ENCODE peak calls at places on chromosomes 3 and 15, in eight cellular contexts. I is epithelial cell of prostate; F is activated naive CD4-positive, alpha-beta T cell; D is hepatic stellate cell; T is mucosa of descending colon; G is non-pigmented ciliary epithelial cell; U is caudate nucleus; X is stimulated activated CD8-positive, alpha-beta memory T cell treated with anti-CD3 and anti-CD28 coated beads, Interleukin-2, amount 100 ng/mL, for 48 hours. M is an unnamed sample.
A peak's percentile ranks its signal among the peaks of the same experiment; 100 is the strongest.

GRCh38 chr15:71444866-71445590 is 329.8 kb downstream of the THSD4 start:
- DNase-seq in I (peak; percentile 91), F (no peak), D (no peak), T (no peak), G (no peak), U (no peak), X (no peak), M (no peak)

GRCh38 chr15:43908641-43909040 is 81.8 kb downstream of the WDR76 start:
- DNase-seq in I (no peak), F (no peak), D (no peak), T (no peak), G (no peak), U (no peak), X (no peak), M (no peak)

GRCh38 chr15:79948095-79948695 is 22.8 kb downstream of the BCL2A1 start:
- DNase-seq in I (no peak), F (no peak), D (no peak), T (no peak), G (no peak), U (no peak), X (no peak), M (no peak)

GRCh38 chr3:194285024-194285858 is 65.9 kb downstream of the CPN2 start:
- DNase-seq in I (no peak), F (no peak), D (no peak), T (no peak), G (no peak), U (no peak), X (no peak), M (no peak)

GRCh38 chr3:126485131-126485530 is 9.4 kb upstream of the ZXDC start:
- DNase-seq in I (no peak), F (no peak), D (no peak), T (no peak), G (no peak), U (no peak), X (no peak), M (no peak)

GRCh38 chr3:86986666-86987420 is 4.1 kb downstream of the VGLL3 start:
- DNase-seq in I (no peak), F (no peak), D (no peak), T (no peak), G (no peak), U (no peak), X (no peak), M (no peak)

GRCh38 chr3:38730281-38730680 is 80.8 kb upstream of the SCN5A start:
- DNase-seq in I (no peak), F (no peak), D (peak; percentile 52), T (no peak), G (peak; percentile 55), U (no peak), X (no peak), M (no peak)

GRCh38 chr3:52931889-52932288 is 34.5 kb upstream of the STIMATE start:
- DNase-seq in I (no peak), F (no peak), D (no peak), T (no peak), G (no peak), U (no peak), X (no peak), M (no peak)

GRCh38 chr15:85770722-85771041 is 24.0 kb downstream of the KLHL25 start:
- DNase-seq in I (no peak), F (no peak), D (no peak), T (no peak), G (no peak), U (no peak), X (no peak), M (no peak)

GRCh38 chr3:71089271-71089670 is 494.3 kb downstream of the FOXP1 start:
- DNase-seq in I (no peak), F (no peak), D (no peak), T (no peak), G (no peak), U (no peak), X (no peak), M (no peak)

GRCh38 chr3:72271215-72271614 is 486.3 kb upstream of the PROK2 start:
- DNase-seq in I (no peak), F (no peak), D (no peak), T (no peak), G (no peak), U (no peak), X (no peak), M (no peak)

M was measured in hypothalamus.